ENCODE peak calls at places on chromosomes 13 and 19, in five cellular contexts. W is WERI-Rb-1, I is adrenal gland, O is left lung, S is H1. H is an unnamed sample.

GRCh38 chr19:38434549-38435051 is 1.1 kb downstream of the RYR1 start:
- DNase-seq in W (peak), I (no peak), O (peak), S (peak), H (no peak)

GRCh38 chr19:12647490-12648071 is 19.0 kb downstream of the MAN2B1 start:
- DNase-seq in W (no peak), I (peak), O (peak), S (peak), H (no peak)

GRCh38 chr13:92510416-92510815 is 716.2 kb upstream of the GPC6 start:
- DNase-seq in W (no peak), I (no peak), O (no peak), S (no peak), H (no peak)

GRCh38 chr13:34164585-34164984 is 346.6 kb downstream of the RFC3 start:
- DNase-seq in W (no peak), I (no peak), O (no peak), S (no peak), H (no peak)

GRCh38 chr13:113117956-113118327 is 4.7 kb upstream of the F10 start:
- DNase-seq in W (peak), I (peak), O (no peak), S (no peak), H (no peak)

GRCh38 chr13:37209621-37210020 is 104.2 kb upstream of the CSNK1A1L start:
- DNase-seq in W (no peak), I (no peak), O (no peak), S (no peak), H (no peak)

GRCh38 chr19:16878181-16878965 is 10.4 kb upstream of the F2RL3 start:
- DNase-seq in W (no peak), I (no peak), O (peak), S (no peak), H (no peak)

GRCh38 chr19:40599331-40600085 is 1.7 kb upstream of the LTBP4 start:
- DNase-seq in W (no peak), I (no peak), O (no peak), S (no peak), H (no peak)

GRCh38 chr13:53782400-53783030 is 753.9 kb downstream of the OLFM4 start:
- DNase-seq in W (peak), I (peak), O (no peak), S (peak), H (no peak)

GRCh38 chr19:1917926-1918325 is 12.7 kb downstream of the ADAT3 start:
- DNase-seq in W (no peak), I (no peak), O (no peak), S (no peak), H (peak)

GRCh38 chr13:46728777-46729176 is 68.2 kb downstream of the ESD start:
- DNase-seq in W (no peak), I (no peak), O (no peak), S (no peak), H (no peak)

GRCh38 chr19:55362174-55362989 is 678 bp downstream of the GARIN5B start:
- DNase-seq in W (no peak), I (no peak), O (peak), S (no peak), H (peak)

GRCh38 chr13:112450567-112451240 is 74.5 kb downstream of the SPACA7 start:
- DNase-seq in W (no peak), I (no peak), O (no peak), S (peak), H (no peak)

DNA sequence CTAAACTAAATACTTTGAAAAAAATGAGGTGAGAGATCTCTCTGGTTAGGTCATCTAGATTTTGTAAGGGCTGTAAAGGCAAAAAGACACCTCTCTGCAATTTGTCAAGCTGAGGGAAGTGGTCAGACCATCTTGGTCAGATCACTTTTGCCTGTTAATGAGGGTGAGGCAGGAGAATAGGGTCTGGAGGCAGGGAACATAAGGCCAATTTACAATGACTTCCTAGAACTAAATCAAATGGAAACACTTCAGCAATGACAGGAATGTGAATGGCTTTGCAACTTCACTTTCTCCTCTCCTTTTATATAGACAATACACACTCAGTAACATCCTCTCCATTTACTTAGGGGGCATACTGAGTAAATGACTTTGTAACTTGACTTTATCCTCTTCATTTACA is 1653.4 kb downstream of the SLITRK5 start:
- DNase-seq in W (no peak), I (no peak), O (no peak), S (no peak), H (no peak)
- TF ChIP-seq CTCF in W (no peak), I (no peak), O (no peak), S (no peak), H (no peak)

GRCh38 chr13:99582511-99582910 is 81.2 kb downstream of the TM9SF2 start:
- DNase-seq in W (no peak), I (no peak), O (no peak), S (no peak), H (no peak)

GRCh38 chr13:99580500-99581268 is 79.4 kb downstream of the TM9SF2 start:
- DNase-seq in W (no peak), I (no peak), O (no peak), S (no peak), H (no peak)

GRCh38 chr13:99575376-99575775 is 74.1 kb downstream of the TM9SF2 start:
- DNase-seq in W (no peak), I (no peak), O (no peak), S (peak), H (no peak)

GRCh38 chr13:99572921-99573320 is 71.6 kb downstream of the TM9SF2 start:
- DNase-seq in W (no peak), I (no peak), O (no peak), S (no peak), H (no peak)

DNA sequence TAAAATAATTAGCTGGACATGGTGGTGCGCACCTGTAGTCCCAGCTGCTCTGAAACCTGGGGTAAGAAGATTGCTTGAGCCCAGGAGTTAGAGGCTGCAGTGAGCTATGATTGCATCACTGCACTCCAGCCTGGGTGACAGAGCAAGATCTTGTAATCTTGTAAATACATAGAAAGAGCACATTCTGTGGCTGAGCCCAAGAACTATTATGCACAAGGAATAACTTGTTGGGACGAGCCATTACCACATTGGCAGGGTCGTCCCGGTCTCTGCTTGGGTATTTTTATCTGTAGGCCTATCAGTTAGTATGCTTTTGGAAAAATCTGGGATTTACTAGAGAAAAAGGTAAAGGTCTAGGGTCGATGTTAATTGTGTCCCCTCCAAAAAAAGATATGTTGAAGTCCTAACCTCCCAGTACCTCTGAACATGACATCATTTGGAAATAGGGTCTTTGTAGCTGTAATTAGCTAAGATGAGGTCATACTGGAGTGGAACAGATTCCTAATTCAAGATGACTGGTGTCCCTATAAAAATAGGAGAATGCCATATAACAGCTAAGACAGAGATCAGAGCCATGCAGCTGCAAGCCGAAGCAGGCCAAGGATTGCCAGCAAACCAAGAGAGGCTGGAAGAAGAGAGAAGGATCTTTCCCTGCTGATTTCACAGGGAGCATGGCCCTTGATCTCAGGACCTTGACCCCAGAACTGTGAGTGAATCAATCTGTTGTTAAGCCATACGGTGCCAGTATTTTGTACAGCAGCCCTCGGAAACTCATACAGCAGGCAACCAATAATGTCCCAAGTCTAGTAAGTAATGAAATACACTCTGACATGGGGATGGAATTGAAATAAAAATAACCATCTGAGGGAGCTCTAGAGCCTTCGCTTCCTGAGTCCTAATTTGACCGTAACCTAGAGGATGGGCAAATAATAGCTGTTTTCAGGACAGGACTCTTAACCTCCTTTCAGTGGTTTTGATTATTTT is 77.0 kb downstream of the TM9SF2 start:
- DNase-seq in W (no peak), I (peak), O (no peak), S (no peak), H (no peak)
- TF ChIP-seq CTCF in W (peak), I (peak), O (no peak), S (no peak), H (peak)

GRCh38 chr13:45194081-45194939 is 6.5 kb downstream of the KCTD4 start:
- DNase-seq in W (peak), I (no peak), O (no peak), S (no peak), H (no peak)
- TF ChIP-seq CTCF in W (peak), I (no peak), O (no peak), S (peak), H (peak)

GRCh38 chr19:647566-648284 is 8.0 kb downstream of the FGF22 start:
- DNase-seq in W (no peak), I (no peak), O (no peak), S (no peak), H (no peak)
- TF ChIP-seq CTCF in W (no peak), I (no peak), O (no peak), S (no peak), H (no peak)

GRCh38 chr19:30519607-30520205 is 147.5 kb downstream of the ZNF536 start:
- DNase-seq in W (no peak), I (no peak), O (no peak), S (no peak), H (no peak)
- TF ChIP-seq CTCF in W (no peak), I (no peak), O (no peak), S (no peak), H (no peak)

GRCh38 chr13:28622286-28622685 is 36.6 kb upstream of the POMP start:
- DNase-seq in W (no peak), I (peak), O (peak), S (no peak), H (no peak)

GRCh38 chr13:28626266-28626665 is 32.7 kb upstream of the POMP start:
- DNase-seq in W (no peak), I (no peak), O (no peak), S (no peak), H (no peak)

GRCh38 chr13:28621439-28621838 is 37.5 kb upstream of the POMP start:
- DNase-seq in W (no peak), I (no peak), O (no peak), S (no peak), H (no peak)

GRCh38 chr13:28624707-28625432 is 34.1 kb upstream of the POMP start:
- DNase-seq in W (no peak), I (no peak), O (no peak), S (no peak), H (no peak)

DNA sequence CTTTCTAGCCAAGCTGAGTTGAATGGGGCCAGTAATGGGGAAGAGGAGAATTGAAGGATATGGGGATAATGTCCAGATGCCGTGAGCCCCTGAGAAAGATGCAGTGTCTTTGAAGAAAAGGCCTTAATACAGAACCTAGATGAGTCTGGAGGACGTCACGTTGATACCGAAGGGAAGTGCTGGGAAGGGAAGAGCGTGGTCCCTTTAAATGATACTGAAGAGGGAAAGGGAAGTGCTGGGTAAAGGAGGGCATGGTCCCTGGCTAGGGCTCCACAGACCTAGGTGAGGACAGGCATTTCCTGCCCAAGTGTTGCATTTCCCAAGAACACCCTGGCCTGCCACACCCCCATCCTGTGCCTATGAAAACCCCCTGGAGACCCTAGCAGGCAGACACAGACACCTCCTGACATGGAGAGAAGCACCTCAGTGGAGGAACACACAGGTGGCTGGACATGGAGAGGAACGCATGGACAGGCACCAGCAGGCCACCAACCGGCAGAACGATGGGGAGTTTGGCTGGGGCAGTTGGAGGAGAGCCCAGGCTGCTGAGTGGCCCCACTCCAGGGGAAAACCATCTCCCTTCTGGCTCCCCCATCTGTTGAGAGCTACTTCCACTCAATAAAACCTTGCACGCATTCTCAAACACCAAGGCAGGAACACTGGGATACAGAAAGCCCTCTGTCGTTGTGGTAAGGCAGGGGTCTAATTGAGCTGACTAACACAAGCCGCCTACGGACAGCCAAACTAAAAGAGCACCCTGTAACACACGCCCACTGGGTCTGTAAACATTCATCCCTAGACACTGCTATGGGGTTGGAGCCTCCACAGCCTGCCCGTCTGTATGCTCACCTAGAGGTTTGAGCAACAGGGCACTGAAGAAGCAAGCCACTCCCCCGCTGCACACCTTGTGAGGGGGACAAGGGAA is 34.9 kb upstream of the POMP start:
- DNase-seq in W (no peak), I (no peak), O (no peak), S (no peak), H (no peak)
- TF ChIP-seq CTCF in W (no peak), I (no peak), O (no peak), S (no peak), H (no peak)

GRCh38 chr13:50389726-50390125 is 374.5 kb downstream of the KCNRG start:
- DNase-seq in W (peak), I (no peak), O (no peak), S (no peak), H (no peak)

GRCh38 chr13:50388481-50388880 is 373.2 kb downstream of the KCNRG start:
- DNase-seq in W (no peak), I (no peak), O (no peak), S (no peak), H (no peak)

GRCh38 chr13:50386527-50387123 is 371.4 kb downstream of the KCNRG start:
- DNase-seq in W (peak), I (no peak), O (no peak), S (no peak), H (no peak)

GRCh38 chr13:50384724-50385123 is 369.5 kb downstream of the KCNRG start:
- DNase-seq in W (no peak), I (no peak), O (no peak), S (no peak), H (no peak)

DNA sequence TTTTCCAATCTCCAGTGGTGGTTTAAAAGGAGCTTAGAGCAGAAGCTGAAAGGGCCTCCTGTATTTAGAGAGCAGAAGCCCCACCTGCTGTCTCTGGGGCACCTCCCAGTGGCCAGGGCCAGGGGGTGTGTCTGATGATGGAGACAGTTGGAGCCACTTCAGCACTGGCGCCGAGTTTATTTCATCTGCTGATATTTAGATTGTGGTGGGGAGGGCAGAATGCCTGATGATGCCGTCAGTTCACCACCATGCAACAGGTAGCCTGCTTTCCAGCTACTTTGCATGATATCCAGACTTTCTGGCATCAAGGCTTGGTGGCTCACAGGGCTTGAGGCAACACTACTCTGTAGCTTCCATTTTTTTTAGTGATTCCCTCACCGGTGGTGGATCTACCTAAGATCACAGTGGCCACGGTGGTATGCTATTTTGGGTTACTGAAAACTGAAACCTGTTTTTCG is 371.9 kb downstream of the KCNRG start:
- DNase-seq in W (peak), I (no peak), O (peak), S (peak), H (no peak)
- TF ChIP-seq CTCF in W (peak), I (no peak), O (no peak), S (peak), H (peak)

H was measured in chondrocyte.